ENCODE peak calls at places on chromosomes 7 and 10, in five cellular contexts. G, H, C, J and X are unnamed samples.

GRCh38 chr7:155840262-155840885 is 28.1 kb upstream of the SHH start:
- DNase-seq in G (no peak), H (no peak), C (no peak), J (no peak), X (no peak)

GRCh38 chr7:155234950-155235789 is 62.5 kb upstream of the INSIG1 start:
- DNase-seq in G (no peak), H (no peak), C (peak), J (peak), X (no peak)

GRCh38 chr7:74059681-74060588 is 23.7 kb upstream of the LIMK1 start:
- DNase-seq in G (peak), H (no peak), C (no peak), J (no peak), X (no peak)

GRCh38 chr7:33892945-33893344 is 12.4 kb upstream of the BMPER start:
- DNase-seq in G (no peak), H (no peak), C (no peak), J (no peak), X (peak)

GRCh38 chr7:70660154-70660818 is 471.7 kb upstream of the GALNT17 start:
- DNase-seq in G (no peak), H (no peak), C (peak), J (no peak), X (no peak)

GRCh38 chr10:75191821-75192568 is 18.6 kb upstream of the VDAC2 start:
- DNase-seq in G (no peak), H (peak), C (no peak), J (peak), X (peak)

GRCh38 chr7:40194743-40195142 is 59.9 kb downstream of the SUGCT start:
- DNase-seq in G (no peak), H (peak), C (no peak), J (peak), X (peak)

GRCh38 chr10:116538461-116538860 is 7.3 kb upstream of the PNLIP start:
- DNase-seq in G (no peak), H (peak), C (no peak), J (peak), X (no peak)

GRCh38 chr10:125013529-125013872 is 71.6 kb downstream of the ZRANB1 start:
- DNase-seq in G (no peak), H (no peak), C (no peak), J (no peak), X (no peak)

GRCh38 chr7:92955081-92955480 is 118.7 kb upstream of the CDK6 start:
- DNase-seq in G (no peak), H (no peak), C (no peak), J (no peak), X (no peak)

GRCh38 chr7:73992104-73992562 is 35.8 kb upstream of the ELN start:
- DNase-seq in G (no peak), H (peak), C (no peak), J (peak), X (peak)

GRCh38 chr7:65749039-65749438 is 123.8 kb upstream of the VKORC1L1 start:
- DNase-seq in G (no peak), H (no peak), C (no peak), J (no peak), X (no peak)

GRCh38 chr7:29598607-29599006 is 35.0 kb downstream of the PRR15 start:
- DNase-seq in G (no peak), H (no peak), C (no peak), J (no peak), X (no peak)

GRCh38 chr10:44962870-44963738 is 3.5 kb downstream of the RASSF4 start:
- DNase-seq in G (peak), H (no peak), C (peak), J (no peak), X (no peak)

GRCh38 chr10:128295003-128295402 is 168.8 kb upstream of the MKI67 start:
- DNase-seq in G (no peak), H (no peak), C (no peak), J (no peak), X (no peak)
- TF ChIP-seq CTCF in G (peak), H (no peak), C (no peak), J (no peak), X (no peak)

GRCh38 chr10:28564905-28565304 is 32.0 kb downstream of the WAC start:
- DNase-seq in G (no peak), H (no peak), C (no peak), J (peak), X (no peak)

GRCh38 chr10:28571265-28571664 is 38.3 kb downstream of the WAC start:
- DNase-seq in G (no peak), H (no peak), C (no peak), J (no peak), X (no peak)

GRCh38 chr10:28566458-28566857 is 33.5 kb downstream of the WAC start:
- DNase-seq in G (no peak), H (no peak), C (no peak), J (no peak), X (no peak)

GRCh38 chr10:28570598-28570997 is 37.7 kb downstream of the WAC start:
- DNase-seq in G (no peak), H (no peak), C (no peak), J (no peak), X (no peak)

GRCh38 chr10:28569506-28570159 is 36.7 kb downstream of the WAC start:
- DNase-seq in G (no peak), H (peak), C (no peak), J (peak), X (peak)
- TF ChIP-seq CTCF in G (no peak), H (no peak), C (no peak), J (no peak), X (no peak)

GRCh38 chr10:127527320-127527719 is 21.8 kb upstream of the NPS start:
- DNase-seq in G (no peak), H (no peak), C (no peak), J (no peak), X (no peak)

GRCh38 chr10:127525686-127526085 is 23.4 kb upstream of the NPS start:
- DNase-seq in G (no peak), H (no peak), C (no peak), J (no peak), X (no peak)

GRCh38 chr10:127524869-127525268 is 24.2 kb upstream of the NPS start:
- DNase-seq in G (no peak), H (no peak), C (no peak), J (no peak), X (peak)

GRCh38 chr10:127522298-127522697 is 26.8 kb upstream of the NPS start:
- DNase-seq in G (no peak), H (no peak), C (no peak), J (no peak), X (no peak)

GRCh38 chr10:127524229-127524628 is 24.9 kb upstream of the NPS start:
- DNase-seq in G (no peak), H (no peak), C (no peak), J (no peak), X (no peak)
- TF ChIP-seq CTCF in G (peak), H (no peak), C (no peak), J (no peak), X (peak)

GRCh38 chr7:122528879-122529481 is 169.9 kb downstream of the RNF133 start:
- DNase-seq in G (no peak), H (peak), C (no peak), J (peak), X (peak)
- TF ChIP-seq CTCF in G (peak), H (peak), C (peak), J (peak), X (peak)